ENCODE peak calls at places on chromosome 22, in four cellular contexts. W is tibial artery, V is PC-3, G is brain microvascular endothelial cell. H is an unnamed sample.

GRCh38 chr22:37765498-37765897 is 42.2 kb upstream of the GCAT start:
- DNase-seq in W (no peak), V (no peak), G (no peak), H (no peak)

GRCh38 chr22:39139933-39140332 is 12.5 kb downstream of the CBX7 start:
- DNase-seq in W (no peak), V (no peak), G (no peak), H (no peak)

GRCh38 chr22:27670701-27671412 is 130.7 kb downstream of the MN1 start:
- DNase-seq in W (no peak), V (peak), G (no peak), H (no peak)

GRCh38 chr22:19942886-19943664 is 1.5 kb upstream of the TXNRD2 start:
- DNase-seq in W (peak), V (peak), G (peak), H (peak)

GRCh38 chr22:42820075-42820763 is 36.9 kb downstream of the ARFGAP3 start:
- DNase-seq in W (no peak), V (peak), G (peak), H (peak)

GRCh38 chr22:46180370-46181137 is 30.2 kb downstream of the PPARA start:
- DNase-seq in W (no peak), V (no peak), G (no peak), H (no peak)

GRCh38 chr22:37218771-37219411 is 6.6 kb upstream of the SSTR3 start:
- DNase-seq in W (no peak), V (no peak), G (no peak), H (no peak)

GRCh38 chr22:18012528-18012927 is 11.8 kb downstream of the MICAL3 start:
- DNase-seq in W (no peak), V (peak), G (no peak), H (peak)

GRCh38 chr22:38104084-38104483 is 6.4 kb downstream of the BAIAP2L2 start:
- DNase-seq in W (no peak), V (peak), G (peak), H (no peak)

GRCh38 chr22:48456449-48456848 is 1371.2 kb downstream of the BRD1 start:
- DNase-seq in W (peak), V (no peak), G (no peak), H (no peak)

GRCh38 chr22:47171441-47172221 is 409.2 kb downstream of the TBC1D22A start:
- DNase-seq in W (peak), V (no peak), G (no peak), H (no peak)

GRCh38 chr22:43514476-43515157 is 102.8 kb downstream of the MPPED1 start:
- DNase-seq in W (no peak), V (no peak), G (no peak), H (no peak)

GRCh38 chr22:27110985-27111451 is 453.6 kb downstream of the MIAT start:
- DNase-seq in W (peak), V (no peak), G (peak), H (no peak)

GRCh38 chr22:37021710-37022482 is 2.4 kb downstream of the MPST start:
- DNase-seq in W (no peak), V (peak), G (no peak), H (no peak)

GRCh38 chr22:19663821-19664325 is 50.4 kb upstream of the SEPTIN5 start:
- DNase-seq in W (peak), V (no peak), G (peak), H (no peak)

GRCh38 chr22:45548991-45549736 is 46.5 kb downstream of the FBLN1 start:
- DNase-seq in W (peak), V (peak), G (peak), H (no peak)

GRCh38 chr22:35950262-35950661 is 78.4 kb downstream of the RBFOX2 start:
- DNase-seq in W (no peak), V (no peak), G (no peak), H (no peak)

GRCh38 chr22:34800265-34800664 is 265.7 kb upstream of the ISX start:
- DNase-seq in W (no peak), V (no peak), G (no peak), H (peak)

GRCh38 chr22:20245577-20246367 is 22.3 kb downstream of the RTN4R start:
- DNase-seq in W (no peak), V (no peak), G (no peak), H (no peak)

GRCh38 chr22:45891471-45891995 is 85.4 kb downstream of the WNT7B start:
- DNase-seq in W (no peak), V (no peak), G (no peak), H (no peak)

GRCh38 chr22:24506802-24507438 is 11.8 kb downstream of the UPB1 start:
- DNase-seq in W (no peak), V (peak), G (no peak), H (no peak)

GRCh38 chr22:40499187-40499753 is 128.9 kb downstream of the SGSM3 start:
- DNase-seq in W (peak), V (peak), G (peak), H (peak)

GRCh38 chr22:35995772-35996171 is 32.9 kb downstream of the RBFOX2 start:
- DNase-seq in W (peak), V (peak), G (peak), H (peak)

GRCh38 chr22:48350456-48350855 is 1477.2 kb downstream of the BRD1 start:
- DNase-seq in W (no peak), V (no peak), G (no peak), H (no peak)

GRCh38 chr22:44550666-44551491 is 52.8 kb upstream of the RTL6 start:
- DNase-seq in W (peak), V (peak), G (peak), H (peak)

GRCh38 chr22:46854125-46854870 is 91.8 kb downstream of the TBC1D22A start:
- DNase-seq in W (peak), V (no peak), G (peak), H (no peak)

GRCh38 chr22:20243545-20244249 is 24.4 kb downstream of the RTN4R start:
- DNase-seq in W (no peak), V (peak), G (peak), H (peak)

GRCh38 chr22:36285017-36285416 is 32.1 kb downstream of the APOL1 start:
- DNase-seq in W (no peak), V (no peak), G (no peak), H (no peak)

GRCh38 chr22:46007003-46007847 is 30.3 kb upstream of the WNT7B start:
- DNase-seq in W (peak), V (peak), G (peak), H (peak)

GRCh38 chr22:40512426-40513136 is 123.9 kb downstream of the MRTFA start:
- DNase-seq in W (peak), V (peak), G (peak), H (peak)

DNA sequence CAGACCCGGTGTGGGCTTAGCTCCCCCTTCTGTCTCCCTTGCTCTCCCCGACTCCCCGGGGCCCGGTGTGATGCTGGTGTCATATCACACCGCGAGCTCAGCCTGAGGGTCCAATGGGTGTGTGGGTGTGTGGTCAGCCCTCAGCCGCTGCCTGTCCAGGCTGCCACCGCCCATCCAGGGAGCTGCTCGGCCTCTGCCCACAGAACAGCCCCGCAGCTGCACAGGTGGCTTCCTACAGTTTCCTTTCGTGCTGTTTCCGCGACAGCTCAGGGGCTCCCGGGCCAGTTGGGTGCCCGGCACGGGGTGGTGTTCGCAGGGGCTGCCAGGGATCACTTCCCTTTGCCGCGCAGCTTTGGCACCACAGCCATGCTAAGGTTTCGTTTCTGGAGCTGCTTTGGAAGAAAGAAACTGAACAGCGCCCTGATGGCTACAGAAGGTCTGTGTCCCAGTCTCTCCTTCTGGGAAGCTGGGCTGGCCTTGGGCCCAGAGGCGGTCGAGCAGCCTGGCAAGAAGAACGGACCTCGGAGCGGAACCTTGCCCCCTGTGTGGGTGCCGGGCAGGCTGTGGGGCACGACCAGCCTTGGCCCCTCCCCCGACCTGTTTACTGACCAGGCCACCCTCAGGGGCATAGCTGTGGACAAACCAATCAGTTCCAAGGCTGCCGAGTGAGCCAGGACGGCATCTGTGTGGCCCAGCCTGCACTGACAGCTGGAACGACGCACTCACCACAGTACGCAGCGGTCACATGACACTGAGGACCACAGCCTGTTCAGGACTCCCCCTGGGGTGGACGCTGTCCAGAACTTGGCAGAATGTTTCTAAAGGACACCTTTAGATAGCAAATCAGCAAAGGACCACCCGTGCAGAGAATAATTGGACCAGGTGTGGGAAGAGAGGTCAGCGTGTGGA is 7.0 kb downstream of the PIM3 start:
- DNase-seq in W (peak), V (no peak), G (no peak), H (no peak)
- H3K4me3 ChIP-seq in W (no peak), V (no peak), G (no peak), H (no peak)

GRCh38 chr22:30774566-30774965 is 79.9 kb downstream of the OSBP2 start:
- DNase-seq in W (no peak), V (peak), G (no peak), H (no peak)
- H3K4me3 ChIP-seq in W (no peak), V (no peak), G (no peak), H (no peak)

GRCh38 chr22:49634006-49634772 is 193.5 kb downstream of the BRD1 start:
- DNase-seq in W (no peak), V (no peak), G (no peak), H (no peak)

GRCh38 chr22:49633010-49633324 is 194.7 kb downstream of the BRD1 start:
- DNase-seq in W (no peak), V (no peak), G (no peak), H (no peak)

GRCh38 chr22:49630448-49630946 is 197.2 kb downstream of the BRD1 start:
- DNase-seq in W (no peak), V (no peak), G (no peak), H (no peak)

GRCh38 chr22:49629586-49630447 is 197.9 kb downstream of the BRD1 start:
- DNase-seq in W (no peak), V (no peak), G (no peak), H (no peak)

DNA sequence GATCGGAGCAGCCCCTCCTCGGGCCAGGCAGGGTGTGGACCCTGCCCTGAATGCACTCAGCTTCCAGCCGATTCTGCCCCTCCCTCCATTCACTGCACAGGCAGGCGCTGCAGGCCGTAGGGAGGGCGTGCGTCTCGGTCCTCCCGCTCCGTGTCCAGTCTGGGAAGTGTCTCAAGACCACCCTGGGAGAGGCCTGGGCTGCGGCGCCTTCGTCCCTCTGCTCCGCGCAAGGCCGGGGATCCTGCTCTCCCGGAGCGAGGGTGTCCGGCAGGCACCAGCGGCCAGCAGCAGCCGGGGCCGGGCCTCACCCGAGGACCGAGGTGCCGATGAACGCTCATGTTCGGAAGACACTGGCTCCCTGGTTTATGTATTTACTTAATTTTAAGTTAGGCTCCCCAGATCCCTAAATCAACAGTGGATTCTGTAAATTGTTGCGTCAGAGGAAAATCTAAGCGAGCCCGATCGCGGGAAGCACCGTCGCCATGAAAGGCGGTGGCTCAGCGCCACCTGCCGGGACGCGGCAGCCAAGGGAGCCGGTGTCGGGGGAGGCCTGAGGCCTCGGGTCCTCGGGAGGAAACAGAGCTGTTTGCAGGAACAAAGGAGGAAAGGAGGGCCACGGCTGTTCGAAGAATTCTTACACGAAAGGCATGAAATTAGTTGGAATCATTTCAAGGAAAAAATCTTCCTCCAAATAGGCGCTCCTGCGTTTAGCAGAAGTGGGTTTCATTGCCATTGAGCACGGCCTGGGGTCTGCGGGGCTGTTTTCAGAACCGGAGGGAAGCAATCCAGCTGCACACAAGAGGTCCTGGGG is 195.3 kb downstream of the BRD1 start:
- DNase-seq in W (no peak), V (peak), G (peak), H (peak)
- H3K4me3 ChIP-seq in W (peak), V (peak), G (peak), H (no peak)

DNA sequence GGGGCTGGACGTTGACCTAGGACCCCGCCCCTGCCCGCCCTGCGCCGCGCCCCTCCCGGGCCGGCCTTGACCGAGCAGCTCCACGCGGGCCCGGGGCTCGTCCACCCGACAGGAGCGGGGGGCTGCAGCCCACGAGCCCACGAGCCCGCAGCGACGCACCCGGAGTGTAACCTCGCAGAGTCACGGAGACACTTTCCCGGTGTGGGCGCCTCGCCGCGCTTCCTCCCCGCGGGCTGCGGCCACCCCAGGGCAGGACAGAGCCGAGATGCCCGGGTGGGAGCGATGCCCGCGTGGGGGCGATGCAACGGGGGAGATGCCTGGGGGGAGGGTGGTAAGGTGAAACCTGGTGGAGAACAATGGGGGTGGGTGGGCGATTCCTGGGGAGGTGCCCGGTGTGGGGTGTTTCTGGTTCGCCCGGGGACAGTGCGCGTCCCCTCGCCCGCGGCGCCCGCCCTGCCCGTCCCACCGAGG is 4.9 kb upstream of the ZBED4 start:
- DNase-seq in W (no peak), V (no peak), G (no peak), H (no peak)
- H3K4me3 ChIP-seq in W (peak), V (no peak), G (no peak), H (no peak)

GRCh38 chr22:49724030-49724892 is 103.4 kb downstream of the BRD1 start:
- DNase-seq in W (peak), V (peak), G (no peak), H (no peak)
- H3K4me3 ChIP-seq in W (no peak), V (peak), G (no peak), H (no peak)

H was measured in mammary epithelial cell.